ENCODE peak calls at places on chromosomes 4 and X, in four cellular contexts. X is H1, P is IMR-90, I is mesendoderm. T is an unnamed sample.

GRCh38 chr4:80184053-80184790 is 13.1 kb upstream of the PRDM8 start:
- DNase-seq in X (peak), P (peak), I (peak), T (peak)

GRCh38 chrX:115625577-115626301 is 64.8 kb downstream of the PLS3 start:
- DNase-seq in X (no peak), P (peak), I (peak), T (no peak)

GRCh38 chr4:98311656-98312055 is 50.5 kb downstream of the RAP1GDS1 start:
- DNase-seq in X (no peak), P (no peak), I (no peak), T (no peak)

GRCh38 chr4:87633239-87633638 is 16.8 kb upstream of the DMP1 start:
- DNase-seq in X (no peak), P (peak), I (no peak), T (no peak)

GRCh38 chrX:1686642-1687041 is 71.8 kb downstream of the ASMT start:
- DNase-seq in X (peak), P (no peak), I (no peak), T (no peak)

GRCh38 chr4:38366451-38366850 is 297.5 kb upstream of the KLF3 start:
- DNase-seq in X (no peak), P (no peak), I (no peak), T (no peak)

GRCh38 chr4:29326816-29327215 is 1393.4 kb upstream of the PCDH7 start:
- DNase-seq in X (no peak), P (peak), I (no peak), T (no peak)

GRCh38 chr4:87065016-87065415 is 130.2 kb downstream of the AFF1 start:
- DNase-seq in X (no peak), P (no peak), I (no peak), T (no peak)

GRCh38 chrX:40132751-40133150 is 35.0 kb upstream of the BCOR start:
- DNase-seq in X (no peak), P (peak), I (no peak), T (no peak)

GRCh38 chr4:167290684-167291083 is 56.4 kb upstream of the SPOCK3 start:
- DNase-seq in X (no peak), P (no peak), I (peak), T (no peak)

GRCh38 chrX:53287493-53288138 is 6.2 kb upstream of the IQSEC2 start:
- DNase-seq in X (no peak), P (peak), I (no peak), T (no peak)

GRCh38 chr4:25900310-25900709 is 13.7 kb upstream of the SMIM20 start:
- DNase-seq in X (no peak), P (peak), I (no peak), T (no peak)

GRCh38 chr4:74456056-74456744 is 11.3 kb downstream of the AREG start:
- DNase-seq in X (no peak), P (no peak), I (peak), T (no peak)

GRCh38 chr4:80173387-80173786 is 23.9 kb upstream of the PRDM8 start:
- DNase-seq in X (no peak), P (peak), I (no peak), T (no peak)

DNA sequence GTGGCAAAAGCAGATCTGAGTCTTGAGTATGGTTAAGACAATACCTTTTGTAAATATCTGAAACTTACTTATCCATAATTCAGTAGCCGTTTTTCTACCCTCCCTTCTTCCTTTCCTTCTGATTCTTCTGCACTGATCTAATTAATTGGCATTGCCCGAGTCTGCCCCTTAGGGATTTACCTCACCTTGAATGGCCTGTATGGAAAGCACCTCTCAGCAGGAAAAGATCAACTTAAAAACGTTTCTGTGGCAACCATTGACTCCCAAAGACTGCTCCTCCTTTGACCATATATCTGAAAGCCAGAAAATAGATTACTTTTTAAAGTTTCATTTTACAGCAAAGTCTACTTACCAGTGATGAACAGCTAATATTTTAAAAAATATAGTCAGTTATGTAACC is 496.5 kb upstream of the LCORL start:
- DNase-seq in X (no peak), P (no peak), I (peak), T (no peak)
- H4K5ac ChIP-seq in X (no peak), P (no peak), I (no peak), T (no peak)

DNA sequence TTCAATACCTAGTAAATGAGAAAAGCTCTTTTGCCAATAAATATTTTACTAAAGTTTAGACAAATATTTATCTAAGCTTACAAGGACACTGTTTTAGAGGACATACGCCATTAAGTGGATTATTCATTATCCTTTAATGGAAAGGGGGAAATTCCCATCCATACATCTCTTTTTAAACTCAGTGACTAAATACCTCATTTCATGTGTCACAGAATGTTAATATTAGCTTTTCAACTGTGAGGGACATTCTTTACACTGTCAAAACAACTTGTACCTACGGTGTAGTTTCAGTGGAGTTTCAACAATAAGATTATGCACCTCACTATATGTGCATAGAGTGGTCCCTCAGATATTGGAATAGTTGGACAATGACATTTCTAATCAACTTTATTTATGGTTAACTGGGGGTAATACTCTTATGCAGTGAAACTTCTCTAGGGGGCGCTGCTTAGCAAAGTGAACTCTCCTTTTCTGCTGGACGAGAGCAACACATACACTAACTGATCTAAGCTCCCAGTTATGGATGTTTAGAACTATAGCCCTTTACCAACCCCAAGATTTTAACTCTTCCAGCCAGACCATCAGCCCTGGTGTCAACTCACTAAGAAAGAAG is 9.7 kb downstream of the HS6ST2 start:
- DNase-seq in X (no peak), P (no peak), I (no peak), T (no peak)
- H3K4ac ChIP-seq in X (no peak), P (no peak), I (no peak), T (no peak)

DNA sequence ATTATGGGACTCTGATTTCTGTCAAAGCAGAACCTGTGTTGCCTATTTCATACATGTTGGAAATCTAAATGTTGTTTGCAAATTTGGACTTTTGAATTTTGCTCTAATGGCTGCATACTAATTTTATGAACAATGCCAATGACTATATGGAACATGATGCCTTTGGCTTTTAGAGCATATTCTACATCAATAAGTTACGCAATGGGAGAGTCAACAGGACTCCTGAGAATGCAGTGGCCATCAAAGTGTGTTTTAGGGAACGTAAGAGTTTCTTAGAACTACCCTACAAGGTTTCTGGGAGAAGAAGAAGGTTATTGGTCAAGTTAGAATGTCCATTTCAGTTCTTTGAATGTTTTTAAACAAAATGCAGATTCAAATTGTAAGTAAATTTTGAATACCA is 76.1 kb downstream of the SLIT2 start:
- DNase-seq in X (no peak), P (no peak), I (no peak), T (no peak)
- H4K5ac ChIP-seq in X (no peak), P (no peak), I (no peak), T (no peak)

GRCh38 chrX:133951098-133951497 is 34.3 kb downstream of the GPC3 start:
- DNase-seq in X (no peak), P (no peak), I (no peak), T (no peak)
- H3K4ac ChIP-seq in X (no peak), P (no peak), I (no peak), T (no peak)

GRCh38 chrX:143632625-143633387 is 3.1 kb downstream of the SLITRK4 start:
- DNase-seq in X (no peak), P (no peak), I (peak), T (no peak)

GRCh38 chrX:143633530-143634372 is 2.1 kb downstream of the SLITRK4 start:
- DNase-seq in X (peak), P (no peak), I (peak), T (peak)

GRCh38 chrX:143635915-143636314 is at the start of gene SLITRK4:
- DNase-seq in X (peak), P (no peak), I (peak), T (peak)

GRCh38 chrX:143634373-143634685 is 1.6 kb downstream of the SLITRK4 start:
- DNase-seq in X (no peak), P (no peak), I (no peak), T (no peak)

GRCh38 chrX:143634701-143635442 is 1.0 kb downstream of the SLITRK4 start:
- DNase-seq in X (no peak), P (no peak), I (no peak), T (peak)
- H4K5ac ChIP-seq in X (no peak), P (no peak), I (no peak), T (no peak)

GRCh38 chr4:1711055-1711905 is 839 bp downstream of the SLBP start:
- DNase-seq in X (no peak), P (peak), I (peak), T (peak)
- H3K4ac ChIP-seq in X (no peak), P (peak), I (peak), T (no peak)

DNA sequence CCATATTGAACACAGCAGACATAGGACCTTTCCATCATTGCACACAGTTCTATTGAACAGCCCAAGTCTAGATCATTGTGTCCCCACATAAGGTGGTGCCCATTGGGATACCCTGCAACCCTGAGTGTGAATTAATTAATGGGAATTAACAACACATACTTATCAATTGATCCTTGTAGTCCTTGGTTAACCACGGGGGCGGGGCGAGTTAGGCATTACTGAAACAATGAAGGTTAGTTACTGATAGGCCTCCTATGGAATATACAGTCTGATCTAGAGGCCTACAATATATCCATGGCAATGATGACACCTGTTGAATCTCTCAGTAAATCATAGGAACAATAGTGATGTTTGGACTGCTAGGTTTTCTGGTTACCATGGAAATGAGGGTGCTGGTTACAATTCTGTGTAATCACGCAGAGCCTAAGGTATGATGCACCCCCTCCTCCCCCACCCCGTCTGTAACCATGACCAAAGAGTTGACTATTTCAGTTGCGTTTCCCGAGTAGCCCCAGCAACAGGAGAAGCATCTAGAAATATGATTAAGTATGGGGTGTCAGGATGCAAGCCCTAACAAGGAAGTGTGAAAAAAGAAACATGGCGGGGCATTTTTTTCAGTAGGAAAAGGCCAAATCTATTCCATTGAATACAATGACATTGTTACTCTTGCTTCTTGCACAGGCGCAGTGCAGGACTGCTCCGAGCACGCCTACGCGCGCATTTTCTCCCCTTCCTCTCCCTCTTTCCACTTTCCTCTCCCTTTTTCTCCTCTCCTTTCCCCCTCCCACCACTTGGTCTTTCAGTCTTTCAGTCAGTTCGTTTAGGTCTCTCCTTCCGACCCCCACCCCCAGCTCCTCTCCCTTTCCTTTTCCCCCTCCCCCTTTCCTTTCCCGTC is 674 bp upstream of the NONO start:
- DNase-seq in X (peak), P (peak), I (peak), T (no peak)
- H4K5ac ChIP-seq in X (peak), P (peak), I (no peak), T (no peak)

GRCh38 chr4:40562681-40563080 is 67.0 kb downstream of the RBM47 start:
- DNase-seq in X (no peak), P (no peak), I (peak), T (no peak)
- H3K4ac ChIP-seq in X (no peak), P (no peak), I (no peak), T (no peak)

DNA sequence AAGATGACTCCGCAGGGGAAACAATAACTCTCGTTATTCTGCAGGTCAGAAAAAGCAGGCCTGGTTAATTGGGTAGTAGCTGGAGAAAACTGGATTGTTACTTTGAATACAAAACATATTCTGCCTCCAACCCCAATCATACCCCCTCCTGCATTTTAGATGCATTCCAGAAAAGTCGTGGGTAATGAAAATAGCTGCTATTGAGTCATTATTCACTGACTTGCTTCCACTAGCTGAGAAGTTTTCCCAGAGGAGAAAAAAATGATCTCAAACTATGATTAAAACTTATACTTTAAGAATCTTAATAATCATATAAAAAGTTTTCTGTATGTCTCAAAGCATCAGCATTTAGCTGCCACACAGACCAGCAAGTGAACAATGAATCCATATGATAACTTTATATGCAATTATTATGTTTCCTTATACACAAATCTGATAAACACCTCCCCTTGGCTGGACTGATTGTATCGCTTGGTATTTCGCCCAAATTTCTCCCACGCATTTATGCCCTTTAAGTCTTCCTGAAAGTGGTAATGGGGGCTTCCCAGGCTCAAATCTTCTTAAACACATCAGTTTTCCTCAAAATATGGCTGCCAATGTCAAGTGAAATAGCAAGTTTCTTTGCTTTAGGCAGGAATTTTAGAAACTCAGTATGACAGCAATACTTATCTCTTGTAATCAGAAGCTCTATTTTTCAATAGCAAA is 181.0 kb downstream of the LDB2 start:
- DNase-seq in X (no peak), P (peak), I (no peak), T (no peak)
- H4K5ac ChIP-seq in X (no peak), P (no peak), I (no peak), T (no peak)

GRCh38 chrX:65668362-65669310 is 1.2 kb downstream of the MSN start:
- DNase-seq in X (peak), P (peak), I (peak), T (peak)
- H3K4ac ChIP-seq in X (no peak), P (peak), I (peak), T (no peak)